ENCODE peak calls at places on chromosome 1, in five cellular contexts. O is G401; H is esophagus squamous epithelium; D is NCI-H460; P is stimulated activated CD4-positive, alpha-beta T cell treated with anti-CD3 and anti-CD28 coated beads, Interleukin-4, amount 100 ng/mL, for 48 hours. K is an unnamed sample.

GRCh38 chr1:160264795-160265307 is 2.5 kb upstream of the DCAF8 start:
- DNase-seq in D (no peak), P (no peak), O (no peak), H (no peak), K (no peak)

GRCh38 chr1:240234477-240235225 is 143.0 kb downstream of the FMN2 start:
- DNase-seq in H (no peak), P (no peak), O (no peak), D (no peak), K (no peak)

GRCh38 chr1:22876359-22877111 is 96.1 kb downstream of the LACTBL1 start:
- DNase-seq in H (no peak), D (no peak), O (no peak), P (no peak), K (no peak)

GRCh38 chr1:179241716-179242115 is 12.2 kb upstream of the ABL2 start:
- DNase-seq in D (no peak), P (no peak), O (no peak), H (no peak), K (no peak)

GRCh38 chr1:78237364-78237916 is 191.7 kb downstream of the GIPC2 start:
- DNase-seq in D (no peak), O (no peak), P (no peak), H (no peak), K (peak; percentile 87)

GRCh38 chr1:29271724-29272123 is 35.4 kb downstream of the PTPRU start:
- DNase-seq in D (peak; percentile 68), H (no peak), P (no peak), O (no peak), K (peak; percentile 86)

GRCh38 chr1:116290085-116290670 is 82.9 kb upstream of the ATP1A1 start:
- DNase-seq in H (no peak), O (no peak), P (no peak), D (no peak), K (peak; percentile 12)

GRCh38 chr1:245356891-245357585 is 202.3 kb downstream of the KIF26B start:
- DNase-seq in P (no peak), H (no peak), O (no peak), D (no peak), K (no peak)

GRCh38 chr1:186843931-186844330 is 15.2 kb downstream of the PLA2G4A start:
- DNase-seq in H (no peak), D (no peak), P (no peak), O (no peak), K (no peak)

GRCh38 chr1:8477199-8477982 is 159.5 kb downstream of the SLC45A1 start:
- DNase-seq in O (peak; percentile 42), D (no peak), P (peak; percentile 43), H (no peak), K (no peak)

GRCh38 chr1:218339267-218339831 is 5.8 kb upstream of the TGFB2 start:
- DNase-seq in D (peak; percentile 69), H (no peak), P (no peak), O (peak; percentile 26), K (peak; percentile 52)

GRCh38 chr1:30904191-30904961 is 4.2 kb downstream of the SDC3 start:
- DNase-seq in H (no peak), O (no peak), P (no peak), D (no peak), K (no peak)

GRCh38 chr1:231420959-231421615 is 1.0 kb downstream of the EGLN1 start:
- DNase-seq in O (peak; percentile 40), P (peak; percentile 12), H (peak; percentile 7), D (peak; percentile 16), K (no peak)

GRCh38 chr1:165678509-165678908 is 19.9 kb downstream of the ALDH9A1 start:
- DNase-seq in O (no peak), H (no peak), P (no peak), D (no peak), K (no peak)

GRCh38 chr1:174222166-174222949 is 63.0 kb downstream of the RABGAP1L start:
- DNase-seq in D (no peak), O (no peak), P (no peak), H (no peak), K (no peak)

GRCh38 chr1:74199504-74199903 is 1.5 kb downstream of the FPGT start:
- DNase-seq in P (no peak), H (no peak), O (no peak), D (no peak), K (no peak)